ENCODE peak calls at places on chromosomes 11 and 22, in four cellular contexts. One of them, this sample, is unnamed.
A peak's percentile ranks its signal among the peaks of the same experiment; 100 is the strongest.

GRCh38 chr11:133930767-133931448 is 25.9 kb downstream of the IGSF9B start:
- DNase-seq in substantia nigra: no peak
- DNase-seq in kidney tubule cell: no peak
- DNase-seq in hypothalamus: no peak
- DNase-seq in this sample: peak; percentile 32

GRCh38 chr11:77125191-77125590 is 2.9 kb upstream of the MYO7A start:
- DNase-seq in hypothalamus: no peak
- DNase-seq in substantia nigra: no peak
- DNase-seq in kidney tubule cell: no peak
- DNase-seq in this sample: no peak

GRCh38 chr11:119863811-119864601 is 135.0 kb upstream of the NECTIN1 start:
- DNase-seq in kidney tubule cell: no peak
- DNase-seq in hypothalamus: no peak
- DNase-seq in substantia nigra: no peak
- DNase-seq in this sample: no peak

GRCh38 chr11:62708423-62709261 is 1.2 kb downstream of the GNG3 start:
- DNase-seq in hypothalamus: no peak
- DNase-seq in substantia nigra: no peak
- DNase-seq in kidney tubule cell: no peak
- DNase-seq in this sample: no peak

GRCh38 chr11:57224537-57224936 is 12.5 kb downstream of the APLNR start:
- DNase-seq in kidney tubule cell: peak; percentile 75
- DNase-seq in hypothalamus: no peak
- DNase-seq in substantia nigra: no peak
- DNase-seq in this sample: peak; percentile 56

GRCh38 chr11:76615950-76616349 is 54.6 kb downstream of the LRRC32 start:
- DNase-seq in kidney tubule cell: no peak
- DNase-seq in hypothalamus: no peak
- DNase-seq in substantia nigra: no peak
- DNase-seq in this sample: no peak

GRCh38 chr11:94139421-94139820 is 10.8 kb downstream of the PANX1 start:
- DNase-seq in substantia nigra: no peak
- DNase-seq in kidney tubule cell: peak; percentile 36
- DNase-seq in hypothalamus: no peak
- DNase-seq in this sample: no peak

GRCh38 chr11:134150195-134150903 is 73.4 kb downstream of the NCAPD3 start:
- DNase-seq in substantia nigra: peak; percentile 42
- DNase-seq in kidney tubule cell: no peak
- DNase-seq in hypothalamus: no peak
- DNase-seq in this sample: no peak

GRCh38 chr11:6727971-6728890 is 43.5 kb downstream of the OR2AG2 start:
- DNase-seq in kidney tubule cell: no peak
- DNase-seq in hypothalamus: no peak
- DNase-seq in substantia nigra: no peak
- DNase-seq in this sample: no peak

GRCh38 chr11:126920833-126921232 is 79.7 kb downstream of the KIRREL3 start:
- DNase-seq in kidney tubule cell: no peak
- DNase-seq in substantia nigra: no peak
- DNase-seq in hypothalamus: no peak
- DNase-seq in this sample: no peak

GRCh38 chr11:77181226-77181625 is 53.2 kb downstream of the MYO7A start:
- DNase-seq in hypothalamus: no peak
- DNase-seq in kidney tubule cell: no peak
- DNase-seq in substantia nigra: no peak
- DNase-seq in this sample: no peak

GRCh38 chr11:110797453-110797852 is 85.2 kb upstream of the ARHGAP20 start:
- DNase-seq in substantia nigra: no peak
- DNase-seq in hypothalamus: no peak
- DNase-seq in kidney tubule cell: peak; percentile 92
- DNase-seq in this sample: no peak

GRCh38 chr11:14312736-14313438 is 46.1 kb downstream of the RRAS2 start:
- DNase-seq in hypothalamus: no peak
- DNase-seq in kidney tubule cell: no peak
- DNase-seq in substantia nigra: no peak
- DNase-seq in this sample: peak; percentile 74

GRCh38 chr11:130211781-130212401 is 52.3 kb downstream of the ST14 start:
- DNase-seq in substantia nigra: no peak
- DNase-seq in kidney tubule cell: no peak
- DNase-seq in hypothalamus: no peak
- DNase-seq in this sample: no peak

GRCh38 chr11:82873919-82874333 is 26.3 kb downstream of the PRCP start:
- DNase-seq in kidney tubule cell: no peak
- DNase-seq in hypothalamus: no peak
- DNase-seq in substantia nigra: no peak
- DNase-seq in this sample: no peak

GRCh38 chr22:44584256-44584902 is 86.3 kb upstream of the RTL6 start:
- DNase-seq in hypothalamus: no peak
- DNase-seq in substantia nigra: no peak
- DNase-seq in kidney tubule cell: no peak
- DNase-seq in this sample: no peak